ENCODE peak calls at places on chromosomes 5 and 9, in eight cellular contexts. Y, U, S, I, R, H, V and F are unnamed samples.

GRCh38 chr9:68538200-68538599 is 2.5 kb downstream of the TMEM252 start:
- DNase-seq in Y (no peak), U (no peak), S (no peak), I (no peak), R (no peak), H (peak), V (no peak), F (no peak)

GRCh38 chr9:124297553-124297905 is 39.8 kb downstream of the NEK6 start:
- DNase-seq in Y (no peak), U (peak), S (peak), I (no peak), R (peak), H (peak), V (peak), F (no peak)

GRCh38 chr9:124349675-124350484 is 65.4 kb downstream of the PSMB7 start:
- DNase-seq in Y (no peak), U (no peak), S (no peak), I (no peak), R (no peak), H (no peak), V (no peak), F (no peak)

GRCh38 chr9:81053298-81054025 is 635.9 kb downstream of the TLE1 start:
- DNase-seq in Y (no peak), U (no peak), S (peak), I (no peak), R (no peak), H (no peak), V (no peak), F (no peak)

GRCh38 chr5:35436441-35437057 is 181.1 kb upstream of the SPEF2 start:
- DNase-seq in Y (no peak), U (peak), S (peak), I (no peak), R (no peak), H (no peak), V (no peak), F (peak)

GRCh38 chr5:177494356-177495195 is 2.8 kb downstream of the PDLIM7 start:
- DNase-seq in Y (peak), U (peak), S (peak), I (no peak), R (peak), H (peak), V (no peak), F (peak)

GRCh38 chr9:132797861-132798659 is 80.0 kb downstream of the AK8 start:
- DNase-seq in Y (no peak), U (no peak), S (peak), I (no peak), R (no peak), H (no peak), V (no peak), F (no peak)

GRCh38 chr5:159886312-159886711 is 30.0 kb upstream of the ADRA1B start:
- DNase-seq in Y (no peak), U (no peak), S (no peak), I (no peak), R (no peak), H (no peak), V (no peak), F (no peak)

GRCh38 chr9:86667307-86667706 is 280.0 kb downstream of the GAS1 start:
- DNase-seq in Y (no peak), U (no peak), S (no peak), I (no peak), R (no peak), H (no peak), V (no peak), F (no peak)

GRCh38 chr5:113212244-113212920 is 222.4 kb downstream of the TSSK1B start:
- DNase-seq in Y (no peak), U (no peak), S (peak), I (no peak), R (no peak), H (no peak), V (no peak), F (no peak)

GRCh38 chr5:175444060-175444904 is at the start of gene DRD1:
- DNase-seq in Y (peak), U (no peak), S (peak), I (no peak), R (peak), H (no peak), V (no peak), F (peak)

GRCh38 chr9:18437315-18438200 is 36.4 kb upstream of the ADAMTSL1 start:
- DNase-seq in Y (no peak), U (no peak), S (peak), I (no peak), R (no peak), H (peak), V (no peak), F (no peak)

GRCh38 chr5:169577966-169578365 is 5.6 kb upstream of the SPDL1 start:
- DNase-seq in Y (no peak), U (no peak), S (peak), I (no peak), R (no peak), H (no peak), V (no peak), F (no peak)

GRCh38 chr5:154559398-154560276 is 81.6 kb upstream of the HAND1 start:
- DNase-seq in Y (no peak), U (no peak), S (no peak), I (peak), R (no peak), H (no peak), V (no peak), F (no peak)

GRCh38 chr5:143130891-143131290 is 272.6 kb downstream of the NR3C1 start:
- DNase-seq in Y (no peak), U (no peak), S (no peak), I (no peak), R (no peak), H (no peak), V (no peak), F (no peak)

GRCh38 chr9:73011346-73011745 is 58.5 kb upstream of the ALDH1A1 start:
- DNase-seq in Y (no peak), U (no peak), S (peak), I (no peak), R (no peak), H (no peak), V (no peak), F (no peak)

GRCh38 chr5:14628346-14628745 is 36.2 kb upstream of the OTULIN start:
- DNase-seq in Y (peak), U (no peak), S (peak), I (no peak), R (peak), H (no peak), V (no peak), F (peak)

GRCh38 chr9:1051286-1052118 is 1.3 kb downstream of the DMRT2 start:
- DNase-seq in Y (peak), U (no peak), S (no peak), I (no peak), R (peak), H (no peak), V (no peak), F (peak)
- TF ChIP-seq CTCF in Y (peak), U (no peak), S (no peak), I (no peak), R (peak), H (no peak), V (no peak), F (no peak)

DNA sequence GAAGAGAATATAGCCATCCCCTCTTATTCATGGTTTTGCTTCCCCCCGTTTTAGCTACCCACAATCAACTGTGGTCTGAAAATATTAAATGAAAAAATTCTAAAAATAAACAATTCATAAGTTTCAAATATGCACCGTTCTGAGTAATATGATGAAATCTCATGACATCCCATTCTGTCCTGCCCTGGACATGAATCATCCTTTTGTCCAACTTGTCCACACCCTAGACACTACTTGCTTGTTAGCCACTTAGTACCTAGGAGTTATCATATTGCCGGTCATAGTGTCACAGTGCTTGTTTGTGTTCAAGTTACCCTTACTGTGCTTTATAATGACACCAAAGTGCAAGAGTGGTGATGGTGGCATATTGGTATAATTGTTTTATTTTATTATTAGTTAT is 113.5 kb downstream of the CAAP1 start:
- DNase-seq in Y (no peak), U (peak), S (peak), I (no peak), R (no peak), H (no peak), V (no peak), F (no peak)
- TF ChIP-seq CTCF in Y (no peak), U (no peak), S (no peak), I (no peak), R (no peak), H (no peak), V (no peak), F (no peak)

GRCh38 chr5:151155777-151156731 is 1.5 kb downstream of the ANXA6 start:
- DNase-seq in Y (peak), U (no peak), S (peak), I (no peak), R (no peak), H (peak), V (peak), F (no peak)
- TF ChIP-seq CTCF in Y (no peak), U (no peak), S (no peak), I (no peak), R (no peak), H (no peak), V (peak), F (no peak)

GRCh38 chr9:89639367-89639795 is 34.6 kb downstream of the GADD45G start:
- DNase-seq in Y (no peak), U (no peak), S (no peak), I (no peak), R (peak), H (peak), V (no peak), F (no peak)
- TF ChIP-seq CTCF in Y (no peak), U (no peak), S (no peak), I (no peak), R (no peak), H (no peak), V (no peak), F (no peak)

GRCh38 chr9:130433168-130433946 is 11.4 kb upstream of the ASS1 start:
- DNase-seq in Y (peak), U (no peak), S (peak), I (no peak), R (peak), H (no peak), V (no peak), F (no peak)

GRCh38 chr9:130430734-130431535 is 13.8 kb upstream of the ASS1 start:
- DNase-seq in Y (peak), U (no peak), S (no peak), I (no peak), R (no peak), H (no peak), V (no peak), F (no peak)

GRCh38 chr9:130431536-130432303 is 13.0 kb upstream of the ASS1 start:
- DNase-seq in Y (peak), U (no peak), S (no peak), I (no peak), R (no peak), H (no peak), V (no peak), F (no peak)

GRCh38 chr9:130432796-130433167 is 12.0 kb upstream of the ASS1 start:
- DNase-seq in Y (no peak), U (no peak), S (no peak), I (no peak), R (no peak), H (no peak), V (no peak), F (no peak)

DNA sequence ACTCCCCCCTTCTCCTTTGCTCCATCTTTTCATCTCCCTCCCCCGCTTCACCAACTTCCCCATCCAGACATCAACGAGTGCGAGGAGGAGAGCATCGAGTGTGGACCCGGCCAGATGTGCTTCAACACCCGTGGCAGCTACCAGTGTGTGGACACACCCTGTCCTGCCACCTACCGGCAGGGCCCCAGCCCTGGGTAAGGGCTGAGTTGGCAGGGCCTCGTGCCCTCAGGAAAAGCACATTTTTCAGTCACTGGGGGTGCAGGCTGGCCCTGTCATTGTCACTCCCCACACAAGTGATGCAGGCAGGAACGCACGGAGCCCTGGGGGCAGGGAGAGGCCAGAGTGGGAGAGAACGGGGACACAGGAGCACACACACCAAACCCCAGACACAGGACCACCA is 12.4 kb upstream of the ASS1 start:
- DNase-seq in Y (no peak), U (no peak), S (no peak), I (no peak), R (no peak), H (no peak), V (no peak), F (no peak)
- TF ChIP-seq CTCF in Y (no peak), U (no peak), S (no peak), I (no peak), R (no peak), H (no peak), V (no peak), F (peak)

DNA sequence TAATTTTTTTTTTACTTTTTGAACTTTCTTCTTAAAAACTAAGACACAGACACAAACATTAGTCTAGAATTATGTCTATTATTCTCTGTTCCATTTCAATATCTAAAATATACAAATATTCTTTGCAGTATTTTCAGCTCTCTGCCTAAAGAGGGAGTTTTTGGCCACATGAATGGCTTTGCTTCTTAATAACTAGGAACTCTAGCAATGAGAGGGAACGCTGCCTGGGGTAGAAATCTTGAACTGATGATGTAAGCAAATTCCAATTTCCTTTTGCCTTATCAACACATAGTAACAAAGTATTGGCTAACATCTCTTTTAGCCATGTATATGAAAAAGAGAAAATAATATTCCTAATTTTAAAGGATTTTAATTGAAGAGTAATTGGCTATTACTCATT is 51.9 kb downstream of the SLC25A46 start:
- DNase-seq in Y (no peak), U (no peak), S (peak), I (no peak), R (no peak), H (no peak), V (peak), F (no peak)
- TF ChIP-seq CTCF in Y (no peak), U (no peak), S (peak), I (no peak), R (no peak), H (no peak), V (no peak), F (no peak)

DNA sequence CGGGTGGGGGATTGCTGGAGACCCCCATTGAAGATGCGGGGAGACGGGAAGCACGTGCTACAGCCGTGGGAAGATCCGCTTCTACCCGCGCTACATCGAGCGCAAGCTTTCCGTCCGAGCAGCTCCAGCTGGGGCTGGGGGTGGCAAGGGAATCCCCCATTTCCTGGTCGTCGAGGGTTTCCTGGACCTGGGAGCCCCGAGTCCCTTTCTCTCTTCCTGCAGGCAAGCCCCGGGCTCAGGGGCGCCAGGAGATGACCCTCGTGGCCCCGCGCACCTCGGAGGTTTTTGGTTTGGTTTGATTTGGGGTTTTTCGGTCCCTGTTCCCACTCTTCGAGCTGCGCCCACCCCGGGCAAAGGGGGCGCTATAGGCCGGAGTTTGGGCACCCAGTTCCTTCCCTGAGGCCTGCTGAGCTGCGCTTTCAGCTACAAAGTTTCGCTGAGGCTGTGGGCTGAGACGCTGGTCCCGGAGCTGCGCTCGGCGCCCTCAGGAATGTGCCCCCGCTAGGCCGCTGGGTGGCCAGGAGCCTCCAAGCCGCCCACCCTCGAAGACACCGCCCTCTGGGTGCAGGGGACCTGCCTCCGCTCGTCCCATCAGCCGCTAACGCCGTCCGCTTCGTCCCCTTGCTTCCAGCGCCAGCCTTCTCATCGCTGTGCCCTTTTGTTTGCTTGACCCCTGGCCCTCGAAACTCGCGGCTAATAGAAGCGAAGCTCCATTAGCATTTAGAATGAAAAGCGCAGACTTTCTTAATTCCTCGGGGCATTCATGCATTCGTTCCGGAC is 2.9 kb downstream of the NR4A3 start:
- DNase-seq in Y (peak), U (no peak), S (peak), I (no peak), R (peak), H (peak), V (no peak), F (peak)
- TF ChIP-seq CTCF in Y (no peak), U (no peak), S (peak), I (peak), R (peak), H (no peak), V (peak), F (no peak)

GRCh38 chr9:128324401-128324800 is 1.8 kb downstream of the COQ4 start:
- DNase-seq in Y (no peak), U (no peak), S (no peak), I (no peak), R (no peak), H (no peak), V (no peak), F (no peak)

GRCh38 chr9:128323786-128324185 is 1.1 kb downstream of the COQ4 start:
- DNase-seq in Y (no peak), U (no peak), S (no peak), I (no peak), R (no peak), H (no peak), V (no peak), F (no peak)

GRCh38 chr9:128321879-128322341 is 337 bp downstream of the TRUB2 start:
- DNase-seq in Y (no peak), U (no peak), S (no peak), I (no peak), R (no peak), H (no peak), V (no peak), F (no peak)

GRCh38 chr9:128322342-128323191 is at the start of the genes COQ4 and TRUB2:
- DNase-seq in Y (peak), U (peak), S (peak), I (peak), R (peak), H (peak), V (peak), F (peak)

GRCh38 chr9:128323192-128323730 is 622 bp downstream of the COQ4 start:
- DNase-seq in Y (no peak), U (no peak), S (peak), I (no peak), R (no peak), H (no peak), V (no peak), F (no peak)
- TF ChIP-seq CTCF in Y (no peak), U (no peak), S (no peak), I (no peak), R (no peak), H (no peak), V (no peak), F (no peak)